ENCODE peak calls at places on chromosomes 13 and 19, in eight cellular contexts. One of them, this sample, is unnamed. For H3K9me3, the result is how much of the 10 kb centered on the place peaks cover.

GRCh38 chr13:94308808-94309207 is 170.7 kb downstream of the DCT start:
- DNase-seq in heart left ventricle: no peak
- DNase-seq in left ventricle myocardium inferior: no peak
- DNase-seq in body of pancreas: no peak
- DNase-seq in effector memory CD4-positive, alpha-beta T cell: no peak
- DNase-seq in left lung: no peak
- DNase-seq in MM.1S: no peak
- DNase-seq in IMR-90: no peak
- DNase-seq in this sample: no peak

GRCh38 chr13:24127116-24127631 is 33.3 kb upstream of the SPATA13 start:
- DNase-seq in MM.1S: no peak
- DNase-seq in IMR-90: peak
- DNase-seq in left lung: no peak
- DNase-seq in heart left ventricle: no peak
- DNase-seq in body of pancreas: peak
- DNase-seq in left ventricle myocardium inferior: no peak
- DNase-seq in effector memory CD4-positive, alpha-beta T cell: no peak
- DNase-seq in this sample: no peak

GRCh38 chr19:50792246-50792851 is 2.1 kb downstream of the ACP4 start:
- DNase-seq in left ventricle myocardium inferior: no peak
- DNase-seq in IMR-90: no peak
- DNase-seq in body of pancreas: no peak
- DNase-seq in left lung: no peak
- DNase-seq in effector memory CD4-positive, alpha-beta T cell: no peak
- DNase-seq in heart left ventricle: no peak
- DNase-seq in MM.1S: no peak
- DNase-seq in this sample: no peak

GRCh38 chr13:24894972-24895300 is 131.0 kb downstream of the RNF17 start:
- DNase-seq in body of pancreas: no peak
- DNase-seq in IMR-90: no peak
- DNase-seq in left lung: peak
- DNase-seq in effector memory CD4-positive, alpha-beta T cell: no peak
- DNase-seq in MM.1S: no peak
- DNase-seq in heart left ventricle: no peak
- DNase-seq in left ventricle myocardium inferior: no peak
- DNase-seq in this sample: no peak

GRCh38 chr19:30854207-30854606 is 482.0 kb downstream of the ZNF536 start:
- DNase-seq in IMR-90: no peak
- DNase-seq in effector memory CD4-positive, alpha-beta T cell: no peak
- DNase-seq in heart left ventricle: no peak
- DNase-seq in left lung: no peak
- DNase-seq in left ventricle myocardium inferior: no peak
- DNase-seq in MM.1S: no peak
- DNase-seq in body of pancreas: no peak
- DNase-seq in this sample: no peak

GRCh38 chr19:53037101-53038097 is 7.1 kb upstream of the ERVV-2 start:
- DNase-seq in effector memory CD4-positive, alpha-beta T cell: no peak
- DNase-seq in MM.1S: no peak
- DNase-seq in left lung: peak
- DNase-seq in left ventricle myocardium inferior: peak
- DNase-seq in body of pancreas: peak
- DNase-seq in heart left ventricle: peak
- DNase-seq in IMR-90: peak
- DNase-seq in this sample: no peak

GRCh38 chr13:25901460-25902376 is 150.1 kb downstream of the SHISA2 start:
- DNase-seq in IMR-90: peak
- DNase-seq in heart left ventricle: no peak
- DNase-seq in left ventricle myocardium inferior: no peak
- DNase-seq in MM.1S: no peak
- DNase-seq in effector memory CD4-positive, alpha-beta T cell: peak
- DNase-seq in body of pancreas: no peak
- DNase-seq in left lung: no peak
- DNase-seq in this sample: peak

GRCh38 chr19:29001922-29002247 is 211.1 kb downstream of the UQCRFS1 start:
- DNase-seq in effector memory CD4-positive, alpha-beta T cell: no peak
- DNase-seq in IMR-90: no peak
- DNase-seq in left ventricle myocardium inferior: no peak
- DNase-seq in body of pancreas: no peak
- DNase-seq in left lung: no peak
- DNase-seq in MM.1S: no peak
- DNase-seq in heart left ventricle: no peak
- DNase-seq in this sample: no peak

GRCh38 chr19:13850910-13851753 is 25.8 kb upstream of the NANOS3 start:
- DNase-seq in MM.1S: no peak
- DNase-seq in IMR-90: peak
- DNase-seq in heart left ventricle: peak
- DNase-seq in body of pancreas: peak
- DNase-seq in effector memory CD4-positive, alpha-beta T cell: peak
- DNase-seq in left ventricle myocardium inferior: peak
- DNase-seq in left lung: peak
- DNase-seq in this sample: no peak

GRCh38 chr19:51693246-51693645 is at the start of gene SPACA6:
- DNase-seq in effector memory CD4-positive, alpha-beta T cell: no peak
- DNase-seq in left ventricle myocardium inferior: no peak
- DNase-seq in MM.1S: no peak
- DNase-seq in heart left ventricle: no peak
- DNase-seq in body of pancreas: no peak
- DNase-seq in left lung: no peak
- DNase-seq in IMR-90: no peak
- DNase-seq in this sample: no peak

GRCh38 chr19:29432677-29433076 is 93.1 kb upstream of the VSTM2B start:
- DNase-seq in body of pancreas: no peak
- DNase-seq in IMR-90: no peak
- DNase-seq in heart left ventricle: no peak
- DNase-seq in left lung: no peak
- DNase-seq in MM.1S: no peak
- DNase-seq in effector memory CD4-positive, alpha-beta T cell: no peak
- DNase-seq in left ventricle myocardium inferior: no peak
- DNase-seq in this sample: no peak

GRCh38 chr19:30742981-30743380 is 370.8 kb downstream of the ZNF536 start:
- DNase-seq in body of pancreas: no peak
- DNase-seq in left lung: no peak
- DNase-seq in heart left ventricle: no peak
- DNase-seq in left ventricle myocardium inferior: no peak
- DNase-seq in effector memory CD4-positive, alpha-beta T cell: no peak
- DNase-seq in MM.1S: no peak
- DNase-seq in IMR-90: no peak
- DNase-seq in this sample: no peak

GRCh38 chr19:45492627-45493470 is 4.0 kb downstream of the RTN2 start:
- DNase-seq in body of pancreas: peak
- DNase-seq in effector memory CD4-positive, alpha-beta T cell: no peak
- DNase-seq in heart left ventricle: peak
- DNase-seq in MM.1S: no peak
- DNase-seq in IMR-90: peak
- DNase-seq in left lung: peak
- DNase-seq in left ventricle myocardium inferior: peak
- DNase-seq in this sample: no peak

GRCh38 chr13:93388701-93389100 is 162.1 kb downstream of the GPC6 start:
- DNase-seq in effector memory CD4-positive, alpha-beta T cell: no peak
- DNase-seq in left lung: no peak
- DNase-seq in MM.1S: no peak
- DNase-seq in IMR-90: peak
- DNase-seq in left ventricle myocardium inferior: no peak
- DNase-seq in heart left ventricle: no peak
- DNase-seq in body of pancreas: no peak
- DNase-seq in this sample: no peak

GRCh38 chr19:47487551-47488515 is 3.8 kb upstream of the KPTN start:
- DNase-seq in MM.1S: no peak
- DNase-seq in left ventricle myocardium inferior: no peak
- DNase-seq in body of pancreas: no peak
- DNase-seq in heart left ventricle: no peak
- DNase-seq in IMR-90: no peak
- DNase-seq in left lung: peak
- DNase-seq in effector memory CD4-positive, alpha-beta T cell: no peak
- DNase-seq in this sample: no peak
- H3K4me3 ChIP-seq in MM.1S: no peak
- H3K4me3 ChIP-seq in left ventricle myocardium inferior: no peak
- H3K4me3 ChIP-seq in body of pancreas: no peak
- H3K4me3 ChIP-seq in heart left ventricle: no peak
- H3K4me3 ChIP-seq in IMR-90: no peak
- H3K4me3 ChIP-seq in left lung: no peak
- H3K4me3 ChIP-seq in effector memory CD4-positive, alpha-beta T cell: no peak
- H3K4me3 ChIP-seq in this sample: no peak

GRCh38 chr19:8459520-8460260 is 14.9 kb downstream of the HNRNPM start:
- DNase-seq in IMR-90: peak
- DNase-seq in heart left ventricle: no peak
- DNase-seq in effector memory CD4-positive, alpha-beta T cell: no peak
- DNase-seq in MM.1S: no peak
- DNase-seq in left ventricle myocardium inferior: no peak
- DNase-seq in left lung: no peak
- DNase-seq in body of pancreas: no peak
- DNase-seq in this sample: no peak
- H3K27ac ChIP-seq in IMR-90: peak
- H3K27ac ChIP-seq in heart left ventricle: peak
- H3K27ac ChIP-seq in effector memory CD4-positive, alpha-beta T cell: no peak
- H3K27ac ChIP-seq in MM.1S: no peak
- H3K27ac ChIP-seq in left ventricle myocardium inferior: peak
- H3K27ac ChIP-seq in left lung: peak
- H3K27ac ChIP-seq in body of pancreas: peak
- H3K27ac ChIP-seq in this sample: no peak

DNA sequence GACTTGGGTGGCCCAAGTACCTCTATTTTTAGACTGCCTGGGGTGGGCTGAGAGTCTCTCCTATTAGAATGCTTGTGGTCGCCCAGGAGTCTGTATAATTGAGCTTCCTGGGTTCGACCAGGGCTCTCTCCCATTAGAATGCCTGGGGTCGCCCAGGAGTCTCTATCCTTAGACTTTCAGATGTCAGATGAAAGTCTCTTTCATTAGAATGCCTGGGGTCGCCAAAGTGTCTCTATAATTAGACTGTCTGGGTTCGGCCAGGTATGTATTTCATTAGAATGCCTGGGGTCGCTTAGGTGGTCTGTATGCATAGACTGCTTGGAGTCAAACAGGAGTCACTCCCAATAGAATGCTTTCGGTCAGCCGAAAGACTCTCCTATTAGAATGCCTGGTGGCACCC is 1471.7 kb downstream of the UQCRFS1 start:
- DNase-seq in heart left ventricle: no peak
- DNase-seq in left lung: no peak
- DNase-seq in effector memory CD4-positive, alpha-beta T cell: no peak
- DNase-seq in MM.1S: no peak
- DNase-seq in body of pancreas: no peak
- DNase-seq in left ventricle myocardium inferior: no peak
- DNase-seq in IMR-90: no peak
- DNase-seq in this sample: no peak
- H3K9me3 ChIP-seq in heart left ventricle: under half
- H3K9me3 ChIP-seq in left lung: under half
- H3K9me3 ChIP-seq in effector memory CD4-positive, alpha-beta T cell: under half
- H3K9me3 ChIP-seq in MM.1S: under half
- H3K9me3 ChIP-seq in body of pancreas: under half
- H3K9me3 ChIP-seq in left ventricle myocardium inferior: under half
- H3K9me3 ChIP-seq in IMR-90: under half
- H3K9me3 ChIP-seq in this sample: under half

DNA sequence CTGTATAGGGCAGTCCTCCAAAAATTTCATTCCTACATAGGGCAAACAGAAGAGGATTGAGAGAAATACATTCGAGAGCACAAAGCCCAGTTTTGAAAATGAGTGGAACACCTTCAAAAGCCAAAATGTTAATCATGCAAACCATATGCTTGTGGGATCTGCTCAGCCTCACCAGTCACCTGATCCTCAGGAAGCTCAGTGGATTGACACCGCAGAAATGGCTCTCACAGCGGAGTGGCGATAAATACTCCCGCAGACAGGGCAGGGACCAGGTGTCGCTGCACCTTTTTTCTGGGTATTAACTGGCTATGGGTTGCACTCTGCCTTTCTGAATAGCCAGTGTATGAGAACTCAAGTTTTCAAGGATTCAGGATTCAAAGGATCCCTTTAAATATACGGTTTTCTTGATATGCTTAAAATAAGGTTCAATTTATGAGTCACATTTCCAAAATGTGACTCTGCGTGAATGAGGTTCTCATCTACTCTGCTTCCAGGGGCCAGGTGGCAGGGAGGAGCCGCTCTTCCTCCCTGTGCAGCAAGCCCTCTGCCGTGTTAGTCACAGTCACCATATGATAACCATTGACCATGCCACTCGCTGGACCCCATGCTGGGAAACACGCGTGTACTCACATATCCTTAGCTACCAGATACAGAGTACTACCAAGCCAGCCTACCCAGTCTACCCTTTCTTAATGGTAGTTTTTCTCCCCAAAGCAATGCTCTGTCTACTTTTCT is 18.3 kb upstream of the DHRS12 start:
- DNase-seq in MM.1S: no peak
- DNase-seq in body of pancreas: no peak
- DNase-seq in left ventricle myocardium inferior: no peak
- DNase-seq in IMR-90: no peak
- DNase-seq in left lung: no peak
- DNase-seq in effector memory CD4-positive, alpha-beta T cell: peak
- DNase-seq in heart left ventricle: no peak
- DNase-seq in this sample: no peak
- H3K4me3 ChIP-seq in MM.1S: no peak
- H3K4me3 ChIP-seq in body of pancreas: no peak
- H3K4me3 ChIP-seq in left ventricle myocardium inferior: no peak
- H3K4me3 ChIP-seq in IMR-90: no peak
- H3K4me3 ChIP-seq in left lung: no peak
- H3K4me3 ChIP-seq in effector memory CD4-positive, alpha-beta T cell: peak
- H3K4me3 ChIP-seq in heart left ventricle: no peak
- H3K4me3 ChIP-seq in this sample: peak

DNA sequence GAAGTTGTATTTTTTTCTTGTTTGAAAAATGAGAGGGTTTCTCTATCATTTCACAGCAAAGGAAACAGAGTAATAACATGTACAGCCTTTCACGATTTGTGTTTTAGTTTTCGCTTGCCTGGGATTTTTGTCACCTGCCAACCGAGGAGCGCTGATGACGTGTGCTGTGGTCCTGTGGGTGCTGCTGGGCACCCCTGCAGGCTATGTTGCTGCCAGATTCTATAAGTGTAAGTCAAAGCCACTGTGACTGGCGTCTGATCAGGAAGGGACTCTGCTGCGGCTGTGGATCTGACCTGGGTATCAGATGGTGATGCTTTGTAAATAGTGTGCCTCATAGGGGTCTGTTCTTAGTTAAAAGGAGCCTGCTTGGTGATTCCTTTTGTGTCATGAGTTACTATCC is 45.6 kb downstream of the TM9SF2 start:
- DNase-seq in body of pancreas: no peak
- DNase-seq in effector memory CD4-positive, alpha-beta T cell: no peak
- DNase-seq in IMR-90: no peak
- DNase-seq in left lung: no peak
- DNase-seq in left ventricle myocardium inferior: no peak
- DNase-seq in heart left ventricle: no peak
- DNase-seq in MM.1S: no peak
- DNase-seq in this sample: no peak
- H3K27ac ChIP-seq in body of pancreas: no peak
- H3K27ac ChIP-seq in effector memory CD4-positive, alpha-beta T cell: no peak
- H3K27ac ChIP-seq in IMR-90: no peak
- H3K27ac ChIP-seq in left lung: no peak
- H3K27ac ChIP-seq in left ventricle myocardium inferior: no peak
- H3K27ac ChIP-seq in heart left ventricle: no peak
- H3K27ac ChIP-seq in MM.1S: no peak
- H3K27ac ChIP-seq in this sample: no peak